ENCODE peak calls at places on chromosomes 13 and 19, in seven cellular contexts. A, F, V, Q, I, O and L are unnamed samples.

GRCh38 chr19:41245779-41246297 is 18.3 kb upstream of the HNRNPUL1 start:
- DNase-seq in O (no peak), A (no peak), F (no peak), I (no peak), Q (no peak), V (no peak), L (no peak)

GRCh38 chr19:4456566-4456842 is 1.1 kb downstream of the UBXN6 start:
- DNase-seq in I (no peak), Q (no peak), V (peak), F (no peak), A (peak), O (no peak), L (peak)

GRCh38 chr19:50266896-50267295 is 62.3 kb downstream of the KCNC3 start:
- DNase-seq in V (no peak), A (no peak), F (no peak), Q (no peak), I (no peak), O (no peak), L (no peak)

GRCh38 chr13:64397699-64398098 is 2832.4 kb downstream of the PCDH9 start:
- DNase-seq in I (no peak), Q (no peak), A (no peak), V (no peak), O (no peak), F (no peak), L (peak)

GRCh38 chr19:45826934-45827333 is 11.8 kb upstream of the RSPH6A start:
- DNase-seq in V (no peak), A (no peak), Q (no peak), F (no peak), O (no peak), I (no peak), L (no peak)

GRCh38 chr19:27674701-27675100 is 1538.2 kb downstream of the UQCRFS1 start:
- DNase-seq in Q (no peak), V (no peak), I (no peak), O (no peak), F (no peak), A (no peak), L (no peak)

GRCh38 chr13:99969368-99969933 is 2.1 kb downstream of the ZIC5 start:
- DNase-seq in F (no peak), O (no peak), A (no peak), I (no peak), V (no peak), Q (no peak), L (no peak)

GRCh38 chr13:43865892-43866291 is 13.6 kb downstream of the CCDC122 start:
- DNase-seq in O (no peak), V (no peak), Q (no peak), I (no peak), F (no peak), A (no peak), L (peak)

GRCh38 chr19:50679177-50680125 is 30.2 kb downstream of the C19orf81 start:
- DNase-seq in A (peak), I (peak), F (peak), O (peak), Q (peak), V (peak), L (peak)

GRCh38 chr13:35468195-35468594 is 8.3 kb downstream of the MAB21L1 start:
- DNase-seq in Q (no peak), A (no peak), F (no peak), O (no peak), V (no peak), I (no peak), L (peak)

GRCh38 chr13:104057851-104058250 is 991.6 kb upstream of the SLC10A2 start:
- DNase-seq in I (no peak), O (no peak), A (no peak), V (no peak), Q (no peak), F (no peak), L (no peak)

GRCh38 chr13:82797876-82798275 is 1084.4 kb downstream of the SLITRK1 start:
- DNase-seq in Q (no peak), A (no peak), V (no peak), O (no peak), I (no peak), F (no peak), L (no peak)

GRCh38 chr19:5809053-5809452 is 4.2 kb downstream of the NRTN start:
- DNase-seq in Q (no peak), I (no peak), A (no peak), V (no peak), O (no peak), F (no peak), L (no peak)

GRCh38 chr19:15428956-15429824 is 10.4 kb upstream of the AKAP8L start:
- DNase-seq in V (no peak), O (no peak), I (no peak), A (peak), Q (no peak), F (no peak), L (no peak)

GRCh38 chr13:113902956-113903355 is 39.1 kb upstream of the GAS6 start:
- DNase-seq in Q (no peak), V (no peak), I (no peak), O (no peak), F (no peak), A (no peak), L (no peak)

GRCh38 chr13:40352385-40352778 is 314.1 kb downstream of the FOXO1 start:
- DNase-seq in I (peak), A (peak), F (peak), Q (peak), O (peak), V (no peak), L (peak)

GRCh38 chr13:20264271-20265018 is 32.3 kb upstream of the GJB6 start:
- DNase-seq in O (no peak), I (no peak), V (no peak), A (no peak), Q (no peak), F (no peak), L (no peak)

GRCh38 chr19:23415034-23415433 is 19.8 kb upstream of the ZNF91 start:
- DNase-seq in Q (no peak), I (no peak), V (no peak), O (no peak), F (no peak), A (no peak), L (no peak)
- H3K4me3 ChIP-seq in Q (peak), I (no peak), V (no peak), O (peak), F (peak), A (peak), L (peak)

GRCh38 chr13:80132741-80133601 is 208.0 kb downstream of the SPRY2 start:
- DNase-seq in O (peak), F (peak), A (peak), V (peak), Q (peak), I (peak), L (peak)
- TF ChIP-seq CTCF in O (no peak), F (no peak), A (no peak), V (no peak), Q (no peak), I (no peak), L (peak)

DNA sequence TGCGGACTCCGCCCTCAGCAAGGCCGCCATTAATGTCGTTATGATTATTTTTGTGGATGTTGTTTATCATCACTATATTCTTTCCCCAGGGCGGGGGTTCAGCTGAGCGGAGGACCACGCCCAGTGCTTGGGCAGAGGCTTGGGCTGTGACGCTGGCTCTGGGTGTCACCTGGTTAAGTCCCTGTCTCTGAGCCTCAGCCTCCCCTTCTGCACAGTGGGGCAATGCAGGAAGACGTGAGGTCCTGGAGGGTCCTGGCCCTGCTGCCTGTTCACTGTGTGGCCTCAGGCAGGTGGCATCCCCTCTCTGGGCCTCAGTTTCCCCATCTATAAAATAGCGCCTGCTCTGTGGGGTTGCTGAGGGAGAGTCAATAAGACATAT is 32.5 kb downstream of the NFIC start:
- DNase-seq in O (no peak), V (no peak), I (no peak), F (no peak), Q (no peak), A (no peak), L (no peak)
- H3K4me3 ChIP-seq in O (peak), V (no peak), I (no peak), F (peak), Q (peak), A (peak), L (no peak)

GRCh38 chr13:96850538-96850937 is 143.7 kb downstream of the OXGR1 start:
- DNase-seq in O (no peak), V (no peak), A (no peak), F (no peak), I (no peak), Q (no peak), L (no peak)
- TF ChIP-seq CTCF in O (no peak), V (no peak), A (no peak), F (no peak), I (no peak), Q (no peak), L (no peak)